ENCODE peak calls at places on chromosomes 16 and 17, in ten cellular contexts. U, K, B, Z, J, Y, W, D, L and T are unnamed samples.

GRCh38 chr16:23101012-23101550 is 48.2 kb downstream of the USP31 start:
- DNase-seq in U (no peak), K (no peak), B (no peak), Z (no peak), J (no peak), Y (no peak), W (no peak), D (no peak), L (no peak), T (no peak)

GRCh38 chr16:87318158-87318644 is 1.0 kb upstream of the C16orf95 start:
- DNase-seq in U (peak), K (no peak), B (no peak), Z (no peak), J (no peak), Y (no peak), W (no peak), D (no peak), L (no peak), T (no peak)

GRCh38 chr17:50863931-50864330 is 2.2 kb downstream of the TOB1 start:
- DNase-seq in U (no peak), K (no peak), B (no peak), Z (no peak), J (no peak), Y (no peak), W (no peak), D (no peak), L (no peak), T (no peak)

GRCh38 chr17:28345420-28346198 is 10.0 kb downstream of the TNFAIP1 start:
- DNase-seq in U (no peak), K (no peak), B (peak), Z (no peak), J (no peak), Y (no peak), W (no peak), D (no peak), L (no peak), T (no peak)

GRCh38 chr16:30049871-30050270 is 15.7 kb upstream of the ALDOA start:
- DNase-seq in U (no peak), K (no peak), B (no peak), Z (no peak), J (no peak), Y (no peak), W (no peak), D (no peak), L (no peak), T (no peak)

GRCh38 chr17:9968881-9969280 is 63.8 kb upstream of the RCVRN start:
- DNase-seq in U (no peak), K (no peak), B (no peak), Z (no peak), J (no peak), Y (no peak), W (no peak), D (no peak), L (no peak), T (no peak)

GRCh38 chr17:78322858-78323455 is 36.9 kb downstream of the SOCS3 start:
- DNase-seq in U (no peak), K (no peak), B (no peak), Z (peak), J (no peak), Y (no peak), W (no peak), D (peak), L (peak), T (no peak)

GRCh38 chr17:44797809-44798208 is 32.3 kb downstream of the GJC1 start:
- DNase-seq in U (no peak), K (no peak), B (no peak), Z (peak), J (no peak), Y (no peak), W (no peak), D (no peak), L (no peak), T (no peak)

GRCh38 chr17:51995797-51996403 is 162.6 kb downstream of the CA10 start:
- DNase-seq in U (no peak), K (no peak), B (no peak), Z (no peak), J (no peak), Y (no peak), W (no peak), D (no peak), L (no peak), T (peak)

GRCh38 chr16:66293932-66294331 is 72.6 kb upstream of the CDH5 start:
- DNase-seq in U (no peak), K (no peak), B (no peak), Z (peak), J (no peak), Y (no peak), W (no peak), D (no peak), L (no peak), T (no peak)

GRCh38 chr16:78230832-78231231 is 131.4 kb downstream of the WWOX start:
- DNase-seq in U (no peak), K (no peak), B (no peak), Z (no peak), J (peak), Y (no peak), W (no peak), D (peak), L (no peak), T (no peak)

GRCh38 chr16:85541619-85542547 is 71.2 kb upstream of the GSE1 start:
- DNase-seq in U (no peak), K (no peak), B (no peak), Z (no peak), J (no peak), Y (no peak), W (no peak), D (no peak), L (no peak), T (peak)

GRCh38 chr16:866252-866651 is 65.7 kb upstream of the GNG13 start:
- DNase-seq in U (no peak), K (no peak), B (no peak), Z (no peak), J (no peak), Y (no peak), W (no peak), D (no peak), L (no peak), T (no peak)

GRCh38 chr16:50584033-50584722 is 36.0 kb downstream of the NKD1 start:
- DNase-seq in U (peak), K (no peak), B (no peak), Z (no peak), J (no peak), Y (no peak), W (no peak), D (no peak), L (no peak), T (no peak)

GRCh38 chr17:35460354-35460851 is 11.8 kb upstream of the SLFN13 start:
- DNase-seq in U (peak), K (peak), B (peak), Z (no peak), J (no peak), Y (peak), W (no peak), D (peak), L (peak), T (peak)

DNA sequence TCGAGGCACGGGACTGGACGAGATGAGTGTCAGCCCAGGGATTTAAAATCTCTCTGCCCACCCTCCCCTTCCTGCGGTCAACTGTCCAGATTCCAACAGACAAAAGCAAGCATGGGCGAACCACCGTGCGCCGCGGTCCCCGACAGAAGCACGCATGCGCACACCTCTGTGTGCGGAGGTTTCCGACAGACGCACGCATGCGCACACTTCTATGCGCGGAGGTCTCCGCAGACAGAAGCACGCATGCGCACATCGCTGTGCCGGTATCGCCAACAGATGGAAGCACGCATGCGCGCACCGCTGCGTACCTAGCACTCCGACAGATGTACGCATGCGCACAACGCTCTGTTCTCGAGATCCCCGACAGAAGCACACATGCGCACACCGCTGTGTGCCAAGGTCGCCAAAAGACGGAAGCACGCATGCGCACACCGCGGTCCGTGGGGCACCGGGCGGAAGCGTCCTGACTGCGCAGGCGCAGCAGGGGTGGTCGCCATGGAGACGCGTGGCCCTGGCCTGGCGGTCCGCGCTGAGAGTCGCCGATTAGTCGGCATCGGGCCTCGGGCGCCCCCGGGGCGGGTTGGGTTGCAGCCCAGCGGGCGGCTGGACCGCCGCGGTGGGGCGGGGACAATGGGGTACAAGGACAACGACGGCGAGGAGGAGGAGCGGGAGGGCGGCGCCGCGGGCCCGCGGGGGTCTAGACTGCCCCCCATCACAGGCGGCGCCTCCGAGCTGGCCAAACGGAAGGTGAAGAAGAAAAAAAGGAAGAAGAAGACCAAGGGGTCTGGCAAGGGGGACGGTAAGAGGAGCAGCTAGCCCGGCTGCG is 57.5 kb upstream of the RPH3AL start:
- DNase-seq in U (peak), K (peak), B (peak), Z (peak), J (peak), Y (peak), W (peak), D (peak), L (peak), T (peak)
- TF ChIP-seq POLR2AphosphoS5 in U (no peak), K (peak), B (peak), Z (peak), J (peak), Y (peak), W (peak), D (peak), L (peak), T (peak)

DNA sequence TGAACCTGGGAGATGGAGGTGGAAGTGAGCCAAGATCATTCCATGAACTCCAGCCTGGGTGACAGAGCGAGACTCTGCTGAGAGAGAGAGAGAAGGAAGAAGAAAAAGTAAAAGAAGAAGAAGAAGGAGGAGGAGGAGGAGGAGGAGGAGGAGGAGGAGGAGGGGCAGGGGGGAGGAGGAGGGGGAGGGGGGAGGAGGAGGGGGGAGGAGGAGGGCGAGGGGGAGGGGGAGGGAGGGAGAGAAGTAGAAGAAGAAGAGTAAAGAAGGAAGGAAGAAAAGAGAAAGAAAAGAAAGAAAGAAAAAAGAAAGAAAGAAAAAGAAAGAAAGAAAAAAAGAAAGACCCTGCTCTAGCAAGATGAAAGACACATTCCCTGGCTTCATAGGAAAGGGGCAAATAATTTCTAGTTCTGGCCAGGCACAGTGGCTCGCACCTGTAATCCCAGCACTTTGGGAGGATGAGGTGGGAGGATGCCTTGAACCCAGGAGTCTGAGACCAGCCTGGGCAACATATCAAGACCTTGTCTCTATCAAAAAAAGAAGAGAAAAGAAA is 23.6 kb downstream of the SOCS1 start:
- DNase-seq in U (no peak), K (no peak), B (no peak), Z (no peak), J (no peak), Y (no peak), W (no peak), D (no peak), L (no peak), T (no peak)
- TF ChIP-seq CTCF in U (no peak), K (no peak), B (no peak), Z (no peak), J (no peak), Y (no peak), W (no peak), D (no peak), L (no peak), T (no peak)

GRCh38 chr17:39352986-39353385 is 48.4 kb downstream of the FBXL20 start:
- DNase-seq in U (no peak), K (no peak), B (no peak), Z (no peak), J (no peak), Y (no peak), W (no peak), D (no peak), L (no peak), T (no peak)

GRCh38 chr17:39351508-39351907 is 49.9 kb downstream of the FBXL20 start:
- DNase-seq in U (no peak), K (no peak), B (no peak), Z (no peak), J (no peak), Y (no peak), W (no peak), D (no peak), L (no peak), T (no peak)

GRCh38 chr17:39352511-39352910 is 48.9 kb downstream of the FBXL20 start:
- DNase-seq in U (no peak), K (no peak), B (no peak), Z (no peak), J (no peak), Y (no peak), W (no peak), D (no peak), L (no peak), T (peak)

GRCh38 chr17:39349246-39349645 is 52.2 kb downstream of the FBXL20 start:
- DNase-seq in U (no peak), K (no peak), B (no peak), Z (no peak), J (no peak), Y (no peak), W (no peak), D (no peak), L (no peak), T (no peak)
- TF ChIP-seq POLR2AphosphoS5 in U (no peak), K (no peak), B (no peak), Z (no peak), J (no peak), Y (no peak), W (no peak), D (no peak), L (no peak), T (no peak)

GRCh38 chr16:65120811-65121721 is 797 bp downstream of the CDH11 start:
- DNase-seq in U (no peak), K (no peak), B (no peak), Z (peak), J (no peak), Y (no peak), W (no peak), D (no peak), L (peak), T (peak)

GRCh38 chr16:65122724-65122973 is 786 bp upstream of the CDH11 start:
- DNase-seq in U (no peak), K (no peak), B (no peak), Z (no peak), J (no peak), Y (no peak), W (no peak), D (no peak), L (no peak), T (no peak)

GRCh38 chr16:65122974-65123845 is 1.3 kb upstream of the CDH11 start:
- DNase-seq in U (no peak), K (no peak), B (peak), Z (peak), J (no peak), Y (no peak), W (no peak), D (peak), L (peak), T (peak)

GRCh38 chr16:65123846-65124513 is 2.1 kb upstream of the CDH11 start:
- DNase-seq in U (no peak), K (no peak), B (no peak), Z (peak), J (no peak), Y (no peak), W (no peak), D (no peak), L (no peak), T (peak)

GRCh38 chr16:65121870-65122723 is at the start of gene CDH11:
- DNase-seq in U (no peak), K (no peak), B (peak), Z (peak), J (peak), Y (no peak), W (no peak), D (peak), L (peak), T (peak)
- TF ChIP-seq CTCF in U (no peak), K (no peak), B (peak), Z (peak), J (peak), Y (no peak), W (no peak), D (peak), L (peak), T (no peak)

GRCh38 chr17:81018044-81018802 is 16.7 kb upstream of the BAIAP2 start:
- DNase-seq in U (peak), K (no peak), B (no peak), Z (peak), J (no peak), Y (no peak), W (no peak), D (peak), L (no peak), T (no peak)
- TF ChIP-seq POLR2AphosphoS5 in U (peak), K (no peak), B (peak), Z (peak), J (peak), Y (peak), W (no peak), D (peak), L (no peak), T (no peak)

DNA sequence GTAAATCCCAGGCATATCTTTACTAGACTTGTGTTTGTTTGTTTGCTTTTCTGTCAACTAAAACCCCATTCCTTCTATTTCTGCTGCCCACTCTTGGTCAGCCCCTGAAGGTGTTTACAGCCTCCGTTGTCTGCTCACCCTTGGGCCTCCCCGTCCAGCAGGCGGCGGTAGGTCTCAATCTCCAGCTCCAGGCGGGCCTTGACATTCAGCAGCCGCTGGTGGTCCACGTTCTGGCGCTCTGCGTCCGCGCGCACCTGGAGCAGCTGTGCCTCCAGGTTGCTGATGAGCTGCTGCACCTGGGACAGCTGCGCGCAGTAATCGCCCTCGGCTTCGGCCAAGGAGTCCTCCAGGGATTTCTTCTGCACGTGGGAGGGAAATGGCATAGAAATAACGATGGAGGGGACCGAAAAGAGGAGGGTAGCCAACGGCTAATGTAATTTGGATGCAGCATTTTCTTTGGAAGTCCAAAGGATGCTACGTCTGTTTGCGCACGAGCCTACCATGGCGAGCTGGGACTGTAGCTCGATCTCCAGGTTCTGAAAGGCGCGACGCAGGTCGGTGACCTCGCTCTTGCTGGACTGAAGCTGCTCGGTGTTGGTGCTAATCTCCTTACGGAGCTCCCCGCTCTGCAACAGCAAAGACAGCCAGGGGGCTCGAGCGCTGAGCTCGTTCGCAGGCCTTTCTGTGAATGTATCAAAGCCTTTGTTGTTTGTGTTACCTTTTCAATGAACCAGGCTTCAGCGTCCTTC is 3.9 kb downstream of the KRT12 start:
- DNase-seq in U (no peak), K (no peak), B (no peak), Z (no peak), J (no peak), Y (no peak), W (no peak), D (no peak), L (no peak), T (peak)
- TF ChIP-seq CTCF in U (peak), K (no peak), B (no peak), Z (no peak), J (no peak), Y (no peak), W (no peak), D (no peak), L (peak), T (peak)

DNA sequence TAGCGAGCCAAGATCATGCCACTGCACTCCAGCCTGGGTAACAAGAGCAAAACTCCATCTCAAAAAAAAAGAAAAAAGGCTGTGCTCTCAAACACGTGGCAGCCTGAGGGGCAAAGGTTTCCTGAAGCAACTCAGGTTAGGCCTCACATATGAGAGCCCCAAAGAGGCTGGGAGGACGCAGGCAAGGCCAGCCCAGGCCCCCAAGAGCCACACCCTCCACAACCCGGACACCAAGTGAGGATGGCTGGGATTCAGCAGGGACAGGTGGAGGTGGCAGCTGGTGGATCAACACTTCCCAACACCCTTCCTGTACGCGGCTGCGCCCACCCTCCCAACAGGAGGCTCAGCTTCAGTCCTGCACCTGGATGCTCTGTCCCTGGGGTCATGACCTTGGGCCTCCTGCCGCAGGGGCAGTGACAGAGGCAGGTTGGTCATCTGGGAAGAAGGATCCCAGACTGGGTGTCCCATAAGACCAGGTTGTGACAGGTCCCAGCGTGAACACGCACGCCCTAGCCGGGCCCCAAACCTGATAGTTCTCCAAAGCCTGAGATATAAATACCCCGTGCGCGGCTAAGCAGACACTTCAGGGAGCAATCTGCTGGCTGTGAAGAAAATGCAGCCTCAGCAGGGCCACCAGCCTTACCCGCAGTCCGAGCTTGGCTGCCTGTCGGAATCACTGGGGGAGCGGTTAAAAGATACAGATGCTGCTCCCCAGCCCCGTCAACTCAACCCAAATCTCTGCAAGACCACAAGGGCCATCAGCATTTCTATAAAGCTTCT is 78.1 kb downstream of the TIMM22 start:
- DNase-seq in U (no peak), K (no peak), B (no peak), Z (no peak), J (no peak), Y (no peak), W (no peak), D (no peak), L (no peak), T (no peak)
- TF ChIP-seq POLR2AphosphoS5 in U (no peak), K (no peak), B (no peak), Z (no peak), J (no peak), Y (no peak), W (no peak), D (no peak), L (no peak), T (no peak)